ENCODE peak calls at places on chromosome 7, in nine cellular contexts. One of them, this sample, is unnamed.

GRCh38 chr7:152551304-152552036 is 115.7 kb upstream of the KMT2C start:
- DNase-seq in Panc1: no peak
- DNase-seq in heart left ventricle: no peak
- DNase-seq in NCI-H460: no peak
- DNase-seq in T-cell: no peak
- DNase-seq in NCI-H510A treated with DMSO at 0.1 percent for 48 hours: no peak
- DNase-seq in activated T-cell treated with anti-CD3 and anti-CD28 coated beads for 1 hour: no peak
- DNase-seq in anterior cingulate cortex: no peak
- DNase-seq in foreskin fibroblast: no peak
- DNase-seq in this sample: no peak

GRCh38 chr7:29989257-29989995 is at the start of gene SCRN1:
- DNase-seq in Panc1: no peak
- DNase-seq in NCI-H460: no peak
- DNase-seq in T-cell: no peak
- DNase-seq in NCI-H510A treated with DMSO at 0.1 percent for 48 hours: peak
- DNase-seq in heart left ventricle: peak
- DNase-seq in foreskin fibroblast: no peak
- DNase-seq in activated T-cell treated with anti-CD3 and anti-CD28 coated beads for 1 hour: no peak
- DNase-seq in anterior cingulate cortex: peak
- DNase-seq in this sample: no peak

GRCh38 chr7:21690717-21691116 is 147.9 kb downstream of the DNAH11 start:
- DNase-seq in T-cell: no peak
- DNase-seq in activated T-cell treated with anti-CD3 and anti-CD28 coated beads for 1 hour: no peak
- DNase-seq in NCI-H460: no peak
- DNase-seq in foreskin fibroblast: no peak
- DNase-seq in Panc1: peak
- DNase-seq in heart left ventricle: no peak
- DNase-seq in NCI-H510A treated with DMSO at 0.1 percent for 48 hours: no peak
- DNase-seq in anterior cingulate cortex: no peak
- DNase-seq in this sample: no peak

GRCh38 chr7:26143298-26144044 is 8.5 kb upstream of the NFE2L3 start:
- DNase-seq in T-cell: no peak
- DNase-seq in NCI-H460: peak
- DNase-seq in anterior cingulate cortex: no peak
- DNase-seq in foreskin fibroblast: peak
- DNase-seq in NCI-H510A treated with DMSO at 0.1 percent for 48 hours: no peak
- DNase-seq in Panc1: no peak
- DNase-seq in activated T-cell treated with anti-CD3 and anti-CD28 coated beads for 1 hour: no peak
- DNase-seq in heart left ventricle: no peak
- DNase-seq in this sample: no peak

GRCh38 chr7:112201421-112201820 is 4.8 kb downstream of the DOCK4 start:
- DNase-seq in heart left ventricle: no peak
- DNase-seq in Panc1: no peak
- DNase-seq in anterior cingulate cortex: no peak
- DNase-seq in foreskin fibroblast: peak
- DNase-seq in activated T-cell treated with anti-CD3 and anti-CD28 coated beads for 1 hour: no peak
- DNase-seq in T-cell: no peak
- DNase-seq in NCI-H510A treated with DMSO at 0.1 percent for 48 hours: no peak
- DNase-seq in NCI-H460: no peak
- DNase-seq in this sample: no peak

GRCh38 chr7:76023002-76023401 is 24.8 kb downstream of the STYXL1 start:
- DNase-seq in NCI-H460: no peak
- DNase-seq in activated T-cell treated with anti-CD3 and anti-CD28 coated beads for 1 hour: no peak
- DNase-seq in T-cell: no peak
- DNase-seq in heart left ventricle: peak
- DNase-seq in foreskin fibroblast: no peak
- DNase-seq in anterior cingulate cortex: no peak
- DNase-seq in Panc1: no peak
- DNase-seq in NCI-H510A treated with DMSO at 0.1 percent for 48 hours: no peak
- DNase-seq in this sample: no peak

GRCh38 chr7:135204271-135204872 is 7.0 kb downstream of the WDR91 start:
- DNase-seq in heart left ventricle: no peak
- DNase-seq in activated T-cell treated with anti-CD3 and anti-CD28 coated beads for 1 hour: no peak
- DNase-seq in T-cell: no peak
- DNase-seq in anterior cingulate cortex: no peak
- DNase-seq in NCI-H460: no peak
- DNase-seq in NCI-H510A treated with DMSO at 0.1 percent for 48 hours: no peak
- DNase-seq in Panc1: no peak
- DNase-seq in foreskin fibroblast: peak
- DNase-seq in this sample: no peak

GRCh38 chr7:151251926-151252835 is 3.7 kb upstream of the SMARCD3 start:
- DNase-seq in anterior cingulate cortex: peak
- DNase-seq in NCI-H460: peak
- DNase-seq in foreskin fibroblast: peak
- DNase-seq in activated T-cell treated with anti-CD3 and anti-CD28 coated beads for 1 hour: no peak
- DNase-seq in Panc1: no peak
- DNase-seq in NCI-H510A treated with DMSO at 0.1 percent for 48 hours: peak
- DNase-seq in heart left ventricle: peak
- DNase-seq in T-cell: no peak
- DNase-seq in this sample: no peak

GRCh38 chr7:502296-502695 is 17.4 kb downstream of the PDGFA start:
- DNase-seq in Panc1: no peak
- DNase-seq in NCI-H510A treated with DMSO at 0.1 percent for 48 hours: no peak
- DNase-seq in foreskin fibroblast: no peak
- DNase-seq in T-cell: no peak
- DNase-seq in NCI-H460: no peak
- DNase-seq in anterior cingulate cortex: no peak
- DNase-seq in heart left ventricle: no peak
- DNase-seq in activated T-cell treated with anti-CD3 and anti-CD28 coated beads for 1 hour: no peak
- DNase-seq in this sample: no peak

GRCh38 chr7:30330134-30331111 is 46.0 kb downstream of the ZNRF2 start:
- DNase-seq in heart left ventricle: no peak
- DNase-seq in T-cell: peak
- DNase-seq in NCI-H460: no peak
- DNase-seq in Panc1: no peak
- DNase-seq in foreskin fibroblast: no peak
- DNase-seq in NCI-H510A treated with DMSO at 0.1 percent for 48 hours: no peak
- DNase-seq in anterior cingulate cortex: no peak
- DNase-seq in activated T-cell treated with anti-CD3 and anti-CD28 coated beads for 1 hour: no peak
- DNase-seq in this sample: no peak

GRCh38 chr7:158072889-158073730 is 514.5 kb downstream of the PTPRN2 start:
- DNase-seq in activated T-cell treated with anti-CD3 and anti-CD28 coated beads for 1 hour: no peak
- DNase-seq in T-cell: no peak
- DNase-seq in Panc1: no peak
- DNase-seq in NCI-H510A treated with DMSO at 0.1 percent for 48 hours: no peak
- DNase-seq in anterior cingulate cortex: no peak
- DNase-seq in NCI-H460: no peak
- DNase-seq in foreskin fibroblast: no peak
- DNase-seq in heart left ventricle: no peak
- DNase-seq in this sample: no peak

GRCh38 chr7:150340024-150340749 is 1.2 kb downstream of the RARRES2 start:
- DNase-seq in NCI-H510A treated with DMSO at 0.1 percent for 48 hours: no peak
- DNase-seq in NCI-H460: no peak
- DNase-seq in activated T-cell treated with anti-CD3 and anti-CD28 coated beads for 1 hour: no peak
- DNase-seq in Panc1: no peak
- DNase-seq in heart left ventricle: peak
- DNase-seq in foreskin fibroblast: no peak
- DNase-seq in anterior cingulate cortex: no peak
- DNase-seq in T-cell: no peak
- DNase-seq in this sample: no peak

GRCh38 chr7:3493499-3493898 is 192.4 kb downstream of the SDK1 start:
- DNase-seq in NCI-H510A treated with DMSO at 0.1 percent for 48 hours: no peak
- DNase-seq in foreskin fibroblast: peak
- DNase-seq in activated T-cell treated with anti-CD3 and anti-CD28 coated beads for 1 hour: no peak
- DNase-seq in NCI-H460: peak
- DNase-seq in Panc1: peak
- DNase-seq in heart left ventricle: no peak
- DNase-seq in anterior cingulate cortex: no peak
- DNase-seq in T-cell: no peak
- DNase-seq in this sample: no peak